ENCODE peak calls at places on chromosomes 3 and 15, in nine cellular contexts. One of them, this sample, is unnamed.

GRCh38 chr3:161700998-161701397 is 204.4 kb downstream of the OTOL1 start:
- DNase-seq in cardiac muscle cell: no peak
- DNase-seq in tibial artery: no peak
- DNase-seq in psoas muscle: no peak
- DNase-seq in GM23338: peak; percentile 69
- DNase-seq in tibial nerve: no peak
- DNase-seq in gastrocnemius medialis: no peak
- DNase-seq in left ventricle myocardium inferior: no peak
- DNase-seq in neural progenitor cell: peak; percentile 11
- DNase-seq in this sample: no peak

GRCh38 chr3:108298056-108298455 is 1.7 kb downstream of the HHLA2 start:
- DNase-seq in cardiac muscle cell: no peak
- DNase-seq in tibial artery: no peak
- DNase-seq in psoas muscle: no peak
- DNase-seq in GM23338: no peak
- DNase-seq in tibial nerve: no peak
- DNase-seq in gastrocnemius medialis: no peak
- DNase-seq in left ventricle myocardium inferior: no peak
- DNase-seq in neural progenitor cell: no peak
- DNase-seq in this sample: no peak

GRCh38 chr3:41997702-41998551 is 36.0 kb upstream of the ULK4 start:
- DNase-seq in cardiac muscle cell: peak; percentile 52
- DNase-seq in tibial artery: no peak
- DNase-seq in psoas muscle: no peak
- DNase-seq in GM23338: peak; percentile 74
- DNase-seq in tibial nerve: no peak
- DNase-seq in gastrocnemius medialis: no peak
- DNase-seq in left ventricle myocardium inferior: no peak
- DNase-seq in neural progenitor cell: peak; percentile 45
- DNase-seq in this sample: no peak

GRCh38 chr15:66221126-66221525 is 32.4 kb downstream of the MEGF11 start:
- DNase-seq in cardiac muscle cell: peak; percentile 71
- DNase-seq in tibial artery: no peak
- DNase-seq in psoas muscle: no peak
- DNase-seq in GM23338: no peak
- DNase-seq in tibial nerve: no peak
- DNase-seq in gastrocnemius medialis: no peak
- DNase-seq in left ventricle myocardium inferior: no peak
- DNase-seq in neural progenitor cell: no peak
- DNase-seq in this sample: no peak

GRCh38 chr3:25335429-25335828 is 92.6 kb upstream of the RARB start:
- DNase-seq in cardiac muscle cell: no peak
- DNase-seq in tibial artery: no peak
- DNase-seq in psoas muscle: no peak
- DNase-seq in GM23338: no peak
- DNase-seq in tibial nerve: no peak
- DNase-seq in gastrocnemius medialis: no peak
- DNase-seq in left ventricle myocardium inferior: no peak
- DNase-seq in neural progenitor cell: no peak
- DNase-seq in this sample: no peak

GRCh38 chr3:12822725-12823373 is 18.5 kb downstream of the RPL32 start:
- DNase-seq in cardiac muscle cell: peak; percentile 48
- DNase-seq in tibial artery: no peak
- DNase-seq in psoas muscle: no peak
- DNase-seq in GM23338: no peak
- DNase-seq in tibial nerve: no peak
- DNase-seq in gastrocnemius medialis: no peak
- DNase-seq in left ventricle myocardium inferior: no peak
- DNase-seq in neural progenitor cell: no peak
- DNase-seq in this sample: no peak

GRCh38 chr3:39255503-39256325 is 24.1 kb downstream of the CX3CR1 start:
- DNase-seq in cardiac muscle cell: no peak
- DNase-seq in tibial artery: peak; percentile 34
- DNase-seq in psoas muscle: no peak
- DNase-seq in GM23338: no peak
- DNase-seq in tibial nerve: no peak
- DNase-seq in gastrocnemius medialis: no peak
- DNase-seq in left ventricle myocardium inferior: no peak
- DNase-seq in neural progenitor cell: no peak
- DNase-seq in this sample: no peak

GRCh38 chr15:92901053-92901761 is 1.1 kb downstream of the CHD2 start:
- DNase-seq in cardiac muscle cell: peak; percentile 50
- DNase-seq in tibial artery: no peak
- DNase-seq in psoas muscle: no peak
- DNase-seq in GM23338: no peak
- DNase-seq in tibial nerve: no peak
- DNase-seq in gastrocnemius medialis: no peak
- DNase-seq in left ventricle myocardium inferior: no peak
- DNase-seq in neural progenitor cell: no peak
- DNase-seq in this sample: peak; percentile 28

GRCh38 chr3:22506871-22507270 is 696.3 kb upstream of the UBE2E2 start:
- DNase-seq in cardiac muscle cell: no peak
- DNase-seq in tibial artery: no peak
- DNase-seq in psoas muscle: no peak
- DNase-seq in GM23338: no peak
- DNase-seq in tibial nerve: no peak
- DNase-seq in gastrocnemius medialis: no peak
- DNase-seq in left ventricle myocardium inferior: no peak
- DNase-seq in neural progenitor cell: no peak
- DNase-seq in this sample: no peak

DNA sequence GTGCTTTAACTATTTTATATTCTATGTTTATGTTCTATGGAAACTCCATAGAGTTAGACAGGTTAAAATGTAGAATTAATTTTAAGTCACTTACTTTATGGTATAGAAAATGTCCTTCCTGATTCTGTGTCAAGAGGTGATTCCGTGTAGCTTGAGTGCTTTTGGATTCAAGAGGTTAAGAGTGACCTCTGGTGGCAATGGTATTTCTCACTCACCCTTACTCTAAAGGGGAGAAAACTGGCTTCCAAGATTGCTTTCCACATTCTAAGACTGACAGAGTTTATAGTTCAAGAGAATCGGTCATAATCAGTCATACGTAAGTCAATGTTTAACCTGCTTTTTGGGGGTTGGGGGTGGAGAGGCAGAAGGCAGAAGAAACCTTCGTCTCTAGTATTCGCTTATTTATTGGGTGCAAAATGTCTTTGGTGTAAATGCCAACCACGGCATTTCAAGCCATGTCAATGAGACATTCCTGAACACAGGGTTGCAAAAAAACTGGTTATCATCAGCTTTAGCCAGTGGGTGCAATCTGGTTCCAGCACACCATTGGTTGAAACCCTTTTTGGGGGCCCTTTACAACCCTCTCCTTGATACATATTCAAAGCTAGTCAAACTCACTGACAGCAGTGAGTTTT is 92.0 kb upstream of the VGLL3 start:
- DNase-seq in cardiac muscle cell: peak; percentile 82
- DNase-seq in tibial artery: no peak
- DNase-seq in psoas muscle: no peak
- DNase-seq in GM23338: peak; percentile 88
- DNase-seq in tibial nerve: peak; percentile 56
- DNase-seq in gastrocnemius medialis: no peak
- DNase-seq in left ventricle myocardium inferior: no peak
- DNase-seq in neural progenitor cell: peak; percentile 75
- DNase-seq in this sample: peak; percentile 52
- TF ChIP-seq CTCF in cardiac muscle cell: peak; percentile 73
- TF ChIP-seq CTCF in tibial artery: peak; percentile 70
- TF ChIP-seq CTCF in psoas muscle: peak; percentile 51
- TF ChIP-seq CTCF in GM23338: peak; percentile 78
- TF ChIP-seq CTCF in tibial nerve: peak; percentile 65
- TF ChIP-seq CTCF in gastrocnemius medialis: peak; percentile 28
- TF ChIP-seq CTCF in left ventricle myocardium inferior: peak; percentile 60
- TF ChIP-seq CTCF in neural progenitor cell: peak; percentile 82
- TF ChIP-seq CTCF in this sample: peak; percentile 84

GRCh38 chr3:45055411-45056143 is 29.5 kb downstream of the CLEC3B start:
- DNase-seq in cardiac muscle cell: peak; percentile 64
- DNase-seq in tibial artery: no peak
- DNase-seq in psoas muscle: no peak
- DNase-seq in GM23338: peak; percentile 72
- DNase-seq in tibial nerve: peak; percentile 38
- DNase-seq in gastrocnemius medialis: no peak
- DNase-seq in left ventricle myocardium inferior: no peak
- DNase-seq in neural progenitor cell: peak; percentile 69
- DNase-seq in this sample: no peak

GRCh38 chr3:45055032-45055410 is 28.9 kb downstream of the CLEC3B start:
- DNase-seq in cardiac muscle cell: peak; percentile 80
- DNase-seq in tibial artery: no peak
- DNase-seq in psoas muscle: no peak
- DNase-seq in GM23338: no peak
- DNase-seq in tibial nerve: no peak
- DNase-seq in gastrocnemius medialis: no peak
- DNase-seq in left ventricle myocardium inferior: no peak
- DNase-seq in neural progenitor cell: no peak
- DNase-seq in this sample: no peak

GRCh38 chr3:45051685-45052084 is 25.6 kb downstream of the CLEC3B start:
- DNase-seq in cardiac muscle cell: no peak
- DNase-seq in tibial artery: no peak
- DNase-seq in psoas muscle: no peak
- DNase-seq in GM23338: no peak
- DNase-seq in tibial nerve: no peak
- DNase-seq in gastrocnemius medialis: no peak
- DNase-seq in left ventricle myocardium inferior: no peak
- DNase-seq in neural progenitor cell: no peak
- DNase-seq in this sample: no peak

GRCh38 chr3:45056608-45057301 is 30.7 kb downstream of the CLEC3B start:
- DNase-seq in cardiac muscle cell: no peak
- DNase-seq in tibial artery: no peak
- DNase-seq in psoas muscle: no peak
- DNase-seq in GM23338: peak; percentile 68
- DNase-seq in tibial nerve: no peak
- DNase-seq in gastrocnemius medialis: peak; percentile 41
- DNase-seq in left ventricle myocardium inferior: no peak
- DNase-seq in neural progenitor cell: no peak
- DNase-seq in this sample: no peak

DNA sequence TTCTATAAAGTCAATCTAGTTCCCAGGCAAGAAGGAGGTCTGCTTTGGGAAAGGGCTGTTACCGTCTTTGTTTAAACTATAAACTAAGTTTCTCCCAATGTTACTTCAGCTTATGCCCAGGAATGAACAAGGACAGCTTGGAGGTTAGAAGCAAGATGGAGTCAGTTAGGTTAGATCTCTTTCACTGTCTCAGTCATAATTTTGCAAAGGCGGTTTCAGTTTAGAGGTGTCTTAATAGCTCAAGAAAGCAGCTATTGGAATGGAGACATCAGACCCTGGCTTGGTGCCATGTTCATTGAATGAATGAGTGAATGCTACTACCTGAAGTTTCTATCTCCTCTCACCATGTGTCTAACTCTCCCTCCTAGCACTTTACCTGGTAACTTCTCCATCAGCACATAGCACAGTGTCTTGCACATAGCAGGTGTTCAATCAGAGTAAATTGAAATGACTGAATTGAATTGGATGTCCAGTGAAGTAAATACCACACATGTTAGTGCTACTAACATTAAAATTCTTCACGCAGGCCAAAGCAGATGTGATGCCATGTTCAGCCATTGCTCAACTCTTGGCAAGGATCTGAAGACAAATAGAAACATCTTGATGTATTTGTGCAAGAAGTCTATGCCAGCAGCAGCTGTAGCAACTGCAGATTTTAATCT is 28.2 kb downstream of the CLEC3B start:
- DNase-seq in cardiac muscle cell: peak; percentile 83
- DNase-seq in tibial artery: peak; percentile 41
- DNase-seq in psoas muscle: no peak
- DNase-seq in GM23338: no peak
- DNase-seq in tibial nerve: peak; percentile 55
- DNase-seq in gastrocnemius medialis: no peak
- DNase-seq in left ventricle myocardium inferior: no peak
- DNase-seq in neural progenitor cell: no peak
- DNase-seq in this sample: peak; percentile 46
- H3K27ac ChIP-seq in cardiac muscle cell: no peak overlapping the region
- H3K27ac ChIP-seq in tibial artery: no peak overlapping the region
- H3K27ac ChIP-seq in psoas muscle: peak overlapping the region; percentile 20
- H3K27ac ChIP-seq in GM23338: no peak overlapping the region
- H3K27ac ChIP-seq in tibial nerve: peak overlapping the region; percentile 21
- H3K27ac ChIP-seq in gastrocnemius medialis: peak overlapping the region; percentile 24
- H3K27ac ChIP-seq in left ventricle myocardium inferior: no peak overlapping the region
- H3K27ac ChIP-seq in neural progenitor cell: no peak overlapping the region
- H3K27ac ChIP-seq in this sample: no peak overlapping the region

DNA sequence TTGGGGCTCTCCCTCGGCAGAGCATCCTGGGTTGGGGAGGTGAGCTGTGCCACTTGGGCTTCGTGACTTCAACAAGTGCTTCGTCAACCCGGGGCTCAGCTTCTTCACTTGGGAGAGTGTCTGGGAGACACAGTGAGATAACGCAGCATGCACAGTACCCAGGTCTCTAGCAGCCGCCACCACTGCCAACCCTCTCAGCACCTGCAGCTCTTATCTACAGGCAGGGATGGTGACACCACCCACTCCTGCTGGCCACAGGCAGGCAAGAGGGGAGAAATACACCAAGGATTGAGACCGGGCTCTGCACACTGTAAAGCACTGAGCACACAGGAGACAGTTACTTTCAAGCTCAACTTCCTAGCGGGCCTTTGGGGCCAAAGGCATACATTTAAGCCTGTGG is 11.5 kb downstream of the TKT start:
- DNase-seq in cardiac muscle cell: no peak
- DNase-seq in tibial artery: no peak
- DNase-seq in psoas muscle: no peak
- DNase-seq in GM23338: no peak
- DNase-seq in tibial nerve: no peak
- DNase-seq in gastrocnemius medialis: no peak
- DNase-seq in left ventricle myocardium inferior: no peak
- DNase-seq in neural progenitor cell: no peak
- DNase-seq in this sample: no peak
- H3K4me1 ChIP-seq in cardiac muscle cell: peaks cover 23% of the 10 kb centered on the region
- H3K4me1 ChIP-seq in tibial artery: peaks cover 25% of the 10 kb centered on the region
- H3K4me1 ChIP-seq in psoas muscle: peaks cover 57% of the 10 kb centered on the region
- H3K4me1 ChIP-seq in GM23338: peaks cover 61% of the 10 kb centered on the region
- H3K4me1 ChIP-seq in tibial nerve: no peaks in the 10 kb centered on the region
- H3K4me1 ChIP-seq in gastrocnemius medialis: peaks cover 36% of the 10 kb centered on the region
- H3K4me1 ChIP-seq in left ventricle myocardium inferior: peaks cover 84% of the 10 kb centered on the region
- H3K4me1 ChIP-seq in neural progenitor cell: peaks cover 21% of the 10 kb centered on the region
- H3K4me1 ChIP-seq in this sample: no peaks in the 10 kb centered on the region

DNA sequence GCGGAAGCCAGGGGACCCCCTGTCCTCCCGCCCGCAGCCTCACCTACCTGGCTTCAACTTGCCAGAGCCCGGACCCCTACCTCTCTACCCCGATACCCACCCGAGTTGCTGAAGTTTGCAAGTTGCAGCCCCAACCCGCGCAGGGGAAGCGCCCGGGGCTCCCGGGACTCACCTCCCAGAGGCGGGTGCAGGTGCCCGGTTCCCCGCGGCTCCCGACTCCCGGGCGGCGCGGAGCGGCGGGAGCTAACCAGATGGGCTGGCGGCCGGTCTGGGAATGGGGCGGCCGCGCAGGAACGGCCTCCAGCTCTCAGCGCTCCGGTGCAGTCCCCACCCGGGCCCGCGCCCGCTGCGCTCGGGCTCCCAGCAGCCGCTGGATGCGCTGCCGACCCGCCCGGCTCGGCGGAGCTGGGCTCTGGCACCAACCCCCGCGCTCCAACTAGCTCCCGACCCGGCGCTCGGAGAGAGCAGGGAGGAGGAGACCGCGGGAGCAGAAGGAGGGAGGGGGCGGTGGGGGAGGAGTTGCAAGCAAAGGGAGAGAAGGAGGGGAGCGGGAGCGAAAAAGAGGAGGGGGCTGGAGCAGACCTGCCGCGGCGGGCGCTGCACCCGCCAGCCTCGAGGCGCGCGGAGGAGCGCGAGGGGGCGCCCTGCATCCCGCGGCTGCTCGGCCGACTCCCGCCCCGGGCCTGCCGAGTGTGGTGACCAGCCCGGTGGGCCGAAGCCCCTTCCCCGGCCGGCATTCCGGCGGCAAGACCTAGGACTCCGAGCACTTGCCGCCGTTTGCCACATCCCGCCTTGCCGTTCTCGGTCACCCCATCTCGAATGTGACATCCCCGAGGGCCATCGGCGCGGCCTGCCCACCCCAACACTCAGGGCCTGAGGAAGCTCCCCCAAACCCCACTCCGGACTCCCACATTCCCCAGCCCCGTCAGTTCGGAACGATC is at the start of gene SEMA5B:
- DNase-seq in cardiac muscle cell: peak; percentile 26
- DNase-seq in tibial artery: no peak
- DNase-seq in psoas muscle: peak; percentile 60
- DNase-seq in GM23338: peak; percentile 92
- DNase-seq in tibial nerve: no peak
- DNase-seq in gastrocnemius medialis: no peak
- DNase-seq in left ventricle myocardium inferior: peak; percentile 31
- DNase-seq in neural progenitor cell: peak; percentile 94
- DNase-seq in this sample: no peak
- TF ChIP-seq CTCF in cardiac muscle cell: peak; percentile 38
- TF ChIP-seq CTCF in tibial artery: peak; percentile 41
- TF ChIP-seq CTCF in psoas muscle: peak; percentile 42
- TF ChIP-seq CTCF in GM23338: peak; percentile 36
- TF ChIP-seq CTCF in tibial nerve: peak; percentile 54
- TF ChIP-seq CTCF in gastrocnemius medialis: no peak
- TF ChIP-seq CTCF in left ventricle myocardium inferior: peak; percentile 68
- TF ChIP-seq CTCF in neural progenitor cell: peak; percentile 63
- TF ChIP-seq CTCF in this sample: peak; percentile 55